ENCODE peak calls at places on chromosomes 11 and 22, in nine cellular contexts. One of them, this sample, is unnamed.

GRCh38 chr11:97364047-97364446 is 974.2 kb downstream of the JRKL start:
- DNase-seq in psoas muscle: no peak
- DNase-seq in GM12865: no peak
- DNase-seq in colonic mucosa: no peak
- DNase-seq in heart right ventricle: no peak
- DNase-seq in GM23248: no peak
- DNase-seq in HFF-Myc: no peak
- DNase-seq in transverse colon: no peak
- DNase-seq in thoracic aorta: no peak
- DNase-seq in this sample: no peak

GRCh38 chr11:125258626-125259025 is 94.1 kb downstream of the PKNOX2 start:
- DNase-seq in psoas muscle: no peak
- DNase-seq in GM12865: no peak
- DNase-seq in colonic mucosa: no peak
- DNase-seq in heart right ventricle: no peak
- DNase-seq in GM23248: peak
- DNase-seq in HFF-Myc: no peak
- DNase-seq in transverse colon: no peak
- DNase-seq in thoracic aorta: no peak
- DNase-seq in this sample: no peak

GRCh38 chr22:17910561-17911311 is 113.6 kb downstream of the MICAL3 start:
- DNase-seq in psoas muscle: peak
- DNase-seq in GM12865: no peak
- DNase-seq in colonic mucosa: peak
- DNase-seq in heart right ventricle: peak
- DNase-seq in GM23248: peak
- DNase-seq in HFF-Myc: peak
- DNase-seq in transverse colon: peak
- DNase-seq in thoracic aorta: peak
- DNase-seq in this sample: no peak

GRCh38 chr22:30830907-30831306 is 136.2 kb downstream of the OSBP2 start:
- DNase-seq in psoas muscle: no peak
- DNase-seq in GM12865: no peak
- DNase-seq in colonic mucosa: peak
- DNase-seq in heart right ventricle: no peak
- DNase-seq in GM23248: peak
- DNase-seq in HFF-Myc: peak
- DNase-seq in transverse colon: peak
- DNase-seq in thoracic aorta: no peak
- DNase-seq in this sample: no peak

GRCh38 chr11:61797263-61797944 is 4.7 kb downstream of the FEN1 start:
- DNase-seq in psoas muscle: peak
- DNase-seq in GM12865: peak
- DNase-seq in colonic mucosa: peak
- DNase-seq in heart right ventricle: peak
- DNase-seq in GM23248: peak
- DNase-seq in HFF-Myc: peak
- DNase-seq in transverse colon: peak
- DNase-seq in thoracic aorta: peak
- DNase-seq in this sample: peak

GRCh38 chr11:27471588-27472397 is 797 bp downstream of the LGR4 start:
- DNase-seq in psoas muscle: peak
- DNase-seq in GM12865: peak
- DNase-seq in colonic mucosa: peak
- DNase-seq in heart right ventricle: peak
- DNase-seq in GM23248: peak
- DNase-seq in HFF-Myc: no peak
- DNase-seq in transverse colon: peak
- DNase-seq in thoracic aorta: no peak
- DNase-seq in this sample: no peak

GRCh38 chr22:23256986-23257888 is 76.9 kb downstream of the BCR start:
- DNase-seq in psoas muscle: peak
- DNase-seq in GM12865: no peak
- DNase-seq in colonic mucosa: peak
- DNase-seq in heart right ventricle: peak
- DNase-seq in GM23248: peak
- DNase-seq in HFF-Myc: peak
- DNase-seq in transverse colon: peak
- DNase-seq in thoracic aorta: peak
- DNase-seq in this sample: no peak

GRCh38 chr11:127058524-127058923 is 58.0 kb upstream of the KIRREL3 start:
- DNase-seq in psoas muscle: no peak
- DNase-seq in GM12865: no peak
- DNase-seq in colonic mucosa: no peak
- DNase-seq in heart right ventricle: no peak
- DNase-seq in GM23248: no peak
- DNase-seq in HFF-Myc: no peak
- DNase-seq in transverse colon: no peak
- DNase-seq in thoracic aorta: no peak
- DNase-seq in this sample: no peak

GRCh38 chr22:18110194-18110943 is at the start of gene TUBA8:
- DNase-seq in psoas muscle: peak
- DNase-seq in GM12865: peak
- DNase-seq in colonic mucosa: no peak
- DNase-seq in heart right ventricle: peak
- DNase-seq in GM23248: peak
- DNase-seq in HFF-Myc: no peak
- DNase-seq in transverse colon: peak
- DNase-seq in thoracic aorta: peak
- DNase-seq in this sample: no peak

GRCh38 chr11:104487035-104487775 is 323.3 kb upstream of the PDGFD start:
- DNase-seq in psoas muscle: no peak
- DNase-seq in GM12865: no peak
- DNase-seq in colonic mucosa: no peak
- DNase-seq in heart right ventricle: no peak
- DNase-seq in GM23248: no peak
- DNase-seq in HFF-Myc: no peak
- DNase-seq in transverse colon: no peak
- DNase-seq in thoracic aorta: no peak
- DNase-seq in this sample: no peak

GRCh38 chr11:123544631-123545375 is 109.6 kb downstream of the SCN3B start:
- DNase-seq in psoas muscle: no peak
- DNase-seq in GM12865: no peak
- DNase-seq in colonic mucosa: no peak
- DNase-seq in heart right ventricle: no peak
- DNase-seq in GM23248: no peak
- DNase-seq in HFF-Myc: no peak
- DNase-seq in transverse colon: no peak
- DNase-seq in thoracic aorta: no peak
- DNase-seq in this sample: no peak

GRCh38 chr11:78567209-78567608 is 7.5 kb downstream of the NARS2 start:
- DNase-seq in psoas muscle: no peak
- DNase-seq in GM12865: no peak
- DNase-seq in colonic mucosa: no peak
- DNase-seq in heart right ventricle: no peak
- DNase-seq in GM23248: peak
- DNase-seq in HFF-Myc: no peak
- DNase-seq in transverse colon: no peak
- DNase-seq in thoracic aorta: no peak
- DNase-seq in this sample: no peak

GRCh38 chr22:49880281-49880680 is 26.6 kb downstream of the ZBED4 start:
- DNase-seq in psoas muscle: no peak
- DNase-seq in GM12865: peak
- DNase-seq in colonic mucosa: no peak
- DNase-seq in heart right ventricle: no peak
- DNase-seq in GM23248: no peak
- DNase-seq in HFF-Myc: no peak
- DNase-seq in transverse colon: peak
- DNase-seq in thoracic aorta: no peak
- DNase-seq in this sample: no peak

GRCh38 chr22:45552017-45552411 is 49.3 kb downstream of the FBLN1 start:
- DNase-seq in psoas muscle: no peak
- DNase-seq in GM12865: no peak
- DNase-seq in colonic mucosa: no peak
- DNase-seq in heart right ventricle: no peak
- DNase-seq in GM23248: no peak
- DNase-seq in HFF-Myc: no peak
- DNase-seq in transverse colon: no peak
- DNase-seq in thoracic aorta: no peak
- DNase-seq in this sample: no peak

GRCh38 chr11:13114566-13115465 is 105.7 kb downstream of the RASSF10 start:
- DNase-seq in psoas muscle: no peak
- DNase-seq in GM12865: peak
- DNase-seq in colonic mucosa: no peak
- DNase-seq in heart right ventricle: no peak
- DNase-seq in GM23248: peak
- DNase-seq in HFF-Myc: no peak
- DNase-seq in transverse colon: peak
- DNase-seq in thoracic aorta: no peak
- DNase-seq in this sample: no peak

GRCh38 chr11:45527898-45528297 is 137.5 kb downstream of the CHST1 start:
- DNase-seq in psoas muscle: no peak
- DNase-seq in GM12865: peak
- DNase-seq in colonic mucosa: no peak
- DNase-seq in heart right ventricle: no peak
- DNase-seq in GM23248: no peak
- DNase-seq in HFF-Myc: no peak
- DNase-seq in transverse colon: no peak
- DNase-seq in thoracic aorta: no peak
- DNase-seq in this sample: no peak

DNA sequence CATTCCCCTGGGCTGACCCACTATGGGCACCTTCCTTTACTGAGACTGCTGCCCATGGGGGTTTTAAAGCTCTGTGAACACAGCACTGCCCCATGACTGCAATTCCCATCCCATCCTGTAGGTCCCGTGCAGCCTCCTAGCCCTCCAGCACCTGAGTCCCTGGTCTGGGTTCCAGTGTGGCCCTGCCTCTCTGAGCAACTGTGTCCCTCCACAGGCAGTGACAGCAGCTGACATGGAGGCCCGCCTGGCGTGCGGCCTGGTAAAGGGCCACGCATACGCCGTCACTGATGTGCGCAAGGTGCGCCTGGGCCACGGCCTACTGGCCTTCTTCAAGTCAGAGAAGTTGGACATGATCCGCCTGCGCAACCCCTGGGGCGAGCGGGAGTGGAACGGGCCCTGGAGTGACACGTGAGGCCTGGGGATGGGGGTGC is 12.6 kb downstream of the OMP start:
- DNase-seq in psoas muscle: no peak
- DNase-seq in GM12865: no peak
- DNase-seq in colonic mucosa: no peak
- DNase-seq in heart right ventricle: no peak
- DNase-seq in GM23248: no peak
- DNase-seq in HFF-Myc: no peak
- DNase-seq in transverse colon: no peak
- DNase-seq in thoracic aorta: no peak
- DNase-seq in this sample: no peak
- H3K4me3 ChIP-seq in psoas muscle: no peak
- H3K4me3 ChIP-seq in GM12865: no peak
- H3K4me3 ChIP-seq in colonic mucosa: no peak
- H3K4me3 ChIP-seq in heart right ventricle: no peak
- H3K4me3 ChIP-seq in GM23248: no peak
- H3K4me3 ChIP-seq in HFF-Myc: no peak
- H3K4me3 ChIP-seq in transverse colon: no peak
- H3K4me3 ChIP-seq in thoracic aorta: no peak
- H3K4me3 ChIP-seq in this sample: no peak

DNA sequence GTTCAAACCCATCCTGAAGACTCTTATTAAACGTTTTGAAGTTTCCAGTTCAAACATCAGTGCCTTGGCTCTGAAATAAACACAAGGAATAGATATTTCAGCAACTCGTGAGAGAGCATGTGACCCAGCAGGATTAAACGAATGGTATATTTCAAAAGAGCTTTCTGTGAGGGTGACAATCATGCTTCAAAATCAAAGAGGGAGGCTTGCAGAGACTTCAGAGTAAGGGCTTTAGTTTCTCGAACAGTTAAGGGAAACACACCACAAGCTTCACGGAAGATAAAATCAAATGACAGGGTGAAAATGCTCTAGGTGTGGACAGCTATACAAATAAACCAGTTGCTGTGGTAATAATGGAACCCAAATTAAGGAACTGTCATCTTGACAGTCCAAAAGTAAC is 1.4 kb downstream of the HPS4 start:
- DNase-seq in psoas muscle: no peak
- DNase-seq in GM12865: no peak
- DNase-seq in colonic mucosa: no peak
- DNase-seq in heart right ventricle: no peak
- DNase-seq in GM23248: no peak
- DNase-seq in HFF-Myc: no peak
- DNase-seq in transverse colon: no peak
- DNase-seq in thoracic aorta: no peak
- DNase-seq in this sample: no peak
- H3K4me3 ChIP-seq in psoas muscle: peak
- H3K4me3 ChIP-seq in GM12865: no peak
- H3K4me3 ChIP-seq in colonic mucosa: no peak
- H3K4me3 ChIP-seq in heart right ventricle: no peak
- H3K4me3 ChIP-seq in GM23248: no peak
- H3K4me3 ChIP-seq in HFF-Myc: peak
- H3K4me3 ChIP-seq in transverse colon: no peak
- H3K4me3 ChIP-seq in thoracic aorta: no peak
- H3K4me3 ChIP-seq in this sample: no peak

GRCh38 chr11:72633068-72633467 is 41.2 kb downstream of the PDE2A start:
- DNase-seq in psoas muscle: no peak
- DNase-seq in GM12865: no peak
- DNase-seq in colonic mucosa: no peak
- DNase-seq in heart right ventricle: no peak
- DNase-seq in GM23248: no peak
- DNase-seq in HFF-Myc: no peak
- DNase-seq in transverse colon: no peak
- DNase-seq in thoracic aorta: no peak
- DNase-seq in this sample: no peak

GRCh38 chr11:72634016-72634415 is 40.2 kb downstream of the PDE2A start:
- DNase-seq in psoas muscle: no peak
- DNase-seq in GM12865: no peak
- DNase-seq in colonic mucosa: no peak
- DNase-seq in heart right ventricle: no peak
- DNase-seq in GM23248: no peak
- DNase-seq in HFF-Myc: no peak
- DNase-seq in transverse colon: no peak
- DNase-seq in thoracic aorta: no peak
- DNase-seq in this sample: no peak

GRCh38 chr11:72630104-72630852 is 43.9 kb downstream of the PDE2A start:
- DNase-seq in psoas muscle: no peak
- DNase-seq in GM12865: peak
- DNase-seq in colonic mucosa: no peak
- DNase-seq in heart right ventricle: no peak
- DNase-seq in GM23248: no peak
- DNase-seq in HFF-Myc: no peak
- DNase-seq in transverse colon: no peak
- DNase-seq in thoracic aorta: no peak
- DNase-seq in this sample: no peak

GRCh38 chr11:72634472-72635095 is 39.6 kb downstream of the PDE2A start:
- DNase-seq in psoas muscle: peak
- DNase-seq in GM12865: no peak
- DNase-seq in colonic mucosa: no peak
- DNase-seq in heart right ventricle: peak
- DNase-seq in GM23248: no peak
- DNase-seq in HFF-Myc: no peak
- DNase-seq in transverse colon: no peak
- DNase-seq in thoracic aorta: no peak
- DNase-seq in this sample: no peak

GRCh38 chr11:72631806-72632731 is 42.2 kb downstream of the PDE2A start:
- DNase-seq in psoas muscle: peak
- DNase-seq in GM12865: no peak
- DNase-seq in colonic mucosa: no peak
- DNase-seq in heart right ventricle: peak
- DNase-seq in GM23248: no peak
- DNase-seq in HFF-Myc: no peak
- DNase-seq in transverse colon: no peak
- DNase-seq in thoracic aorta: no peak
- DNase-seq in this sample: no peak
- H3K4me3 ChIP-seq in psoas muscle: no peak
- H3K4me3 ChIP-seq in GM12865: no peak
- H3K4me3 ChIP-seq in colonic mucosa: no peak
- H3K4me3 ChIP-seq in heart right ventricle: no peak
- H3K4me3 ChIP-seq in GM23248: no peak
- H3K4me3 ChIP-seq in HFF-Myc: no peak
- H3K4me3 ChIP-seq in transverse colon: no peak
- H3K4me3 ChIP-seq in thoracic aorta: no peak
- H3K4me3 ChIP-seq in this sample: no peak

GRCh38 chr11:9615031-9615451 is 41.6 kb downstream of the WEE1 start:
- DNase-seq in psoas muscle: no peak
- DNase-seq in GM12865: peak
- DNase-seq in colonic mucosa: no peak
- DNase-seq in heart right ventricle: no peak
- DNase-seq in GM23248: peak
- DNase-seq in HFF-Myc: no peak
- DNase-seq in transverse colon: no peak
- DNase-seq in thoracic aorta: no peak
- DNase-seq in this sample: no peak
- H3K4me3 ChIP-seq in psoas muscle: peak
- H3K4me3 ChIP-seq in GM12865: peak
- H3K4me3 ChIP-seq in colonic mucosa: no peak
- H3K4me3 ChIP-seq in heart right ventricle: no peak
- H3K4me3 ChIP-seq in GM23248: peak
- H3K4me3 ChIP-seq in HFF-Myc: peak
- H3K4me3 ChIP-seq in transverse colon: no peak
- H3K4me3 ChIP-seq in thoracic aorta: peak
- H3K4me3 ChIP-seq in this sample: no peak